ENCODE peak calls at places on chromosomes 1 and 21, in nine cellular contexts. S is nucleus accumbens; Y is stimulated activated CD4-positive, alpha-beta T cell treated with anti-CD3 and anti-CD28 coated beads, Interleukin-1b, Interleukin-23, amount 100 ng/mL, for 24 hours; E is effector memory CD4-positive, alpha-beta T cell; A is HS-27A; D is G401; T is GM04504; P is kidney glomerular epithelial cell; H is effector memory CD8-positive, alpha-beta T cell. Z is an unnamed sample.

GRCh38 chr1:50851034-50851433 is 109.0 kb downstream of the FAF1 start:
- DNase-seq in S (no peak), Y (no peak), E (no peak), A (no peak), D (no peak), T (no peak), P (no peak), H (no peak), Z (no peak)

GRCh38 chr1:41646186-41646585 is 161.7 kb upstream of the EDN2 start:
- DNase-seq in S (no peak), Y (no peak), E (no peak), A (no peak), D (no peak), T (no peak), P (no peak), H (no peak), Z (no peak)

GRCh38 chr21:36186506-36187399 is 30.1 kb downstream of the DOP1B start:
- DNase-seq in S (no peak), Y (no peak), E (no peak), A (no peak), D (no peak), T (no peak), P (no peak), H (no peak), Z (no peak)

GRCh38 chr21:17900281-17900989 is 81.3 kb upstream of the C21orf91 start:
- DNase-seq in S (no peak), Y (no peak), E (no peak), A (no peak), D (no peak), T (no peak), P (no peak), H (no peak), Z (no peak)

GRCh38 chr1:172308148-172308547 is 112.3 kb upstream of the C1orf105 start:
- DNase-seq in S (no peak), Y (no peak), E (no peak), A (no peak), D (no peak), T (no peak), P (no peak), H (no peak), Z (no peak)

GRCh38 chr21:34690041-34690792 is 21.4 kb downstream of the CLIC6 start:
- DNase-seq in S (no peak), Y (no peak), E (no peak), A (no peak), D (no peak), T (no peak), P (no peak), H (no peak), Z (no peak)

GRCh38 chr21:16305686-16306085 is 575.9 kb downstream of the USP25 start:
- DNase-seq in S (peak), Y (no peak), E (no peak), A (no peak), D (peak), T (no peak), P (no peak), H (no peak), Z (no peak)

GRCh38 chr1:17439250-17440073 is at the start of gene RCC2:
- DNase-seq in S (peak), Y (peak), E (peak), A (peak), D (peak), T (no peak), P (peak), H (peak), Z (peak)

GRCh38 chr1:226366290-226366689 is 41.6 kb downstream of the PARP1 start:
- DNase-seq in S (no peak), Y (no peak), E (no peak), A (no peak), D (no peak), T (no peak), P (no peak), H (no peak), Z (no peak)

GRCh38 chr1:147072371-147073061 is 99.8 kb downstream of the PRKAB2 start:
- DNase-seq in S (no peak), Y (no peak), E (no peak), A (no peak), D (peak), T (no peak), P (no peak), H (no peak), Z (no peak)

GRCh38 chr1:223214272-223214807 is 71.3 kb upstream of the TLR5 start:
- DNase-seq in S (no peak), Y (no peak), E (no peak), A (no peak), D (no peak), T (no peak), P (no peak), H (no peak), Z (no peak)

GRCh38 chr1:228783415-228784045 is 48.3 kb downstream of the RHOU start:
- DNase-seq in S (no peak), Y (no peak), E (no peak), A (no peak), D (no peak), T (no peak), P (no peak), H (no peak), Z (no peak)

GRCh38 chr1:174995121-174995520 is 4.6 kb upstream of the CACYBP start:
- DNase-seq in S (no peak), Y (no peak), E (no peak), A (no peak), D (no peak), T (no peak), P (no peak), H (no peak), Z (no peak)

GRCh38 chr1:110136911-110137310 is 13.4 kb upstream of the SLC6A17 start:
- DNase-seq in S (peak), Y (no peak), E (no peak), A (no peak), D (peak), T (no peak), P (no peak), H (no peak), Z (no peak)